ENCODE peak calls at places on chromosomes 7 and 10, in six cellular contexts. One of them, this sample, is unnamed.

GRCh38 chr7:5567810-5568209 is 144.2 kb upstream of the TNRC18 start:
- DNase-seq in SW 1271: no peak
- DNase-seq in WTC11: no peak
- DNase-seq in GM03348: no peak
- DNase-seq in nephron progenitor cell: no peak
- DNase-seq in amniotic stem cell: no peak
- DNase-seq in this sample: no peak

GRCh38 chr7:155423337-155424285 is 34.3 kb upstream of the EN2 start:
- DNase-seq in SW 1271: no peak
- DNase-seq in WTC11: no peak
- DNase-seq in GM03348: no peak
- DNase-seq in nephron progenitor cell: no peak
- DNase-seq in amniotic stem cell: no peak
- DNase-seq in this sample: no peak

GRCh38 chr10:89163265-89163995 is 43.7 kb downstream of the CH25H start:
- DNase-seq in SW 1271: no peak
- DNase-seq in WTC11: no peak
- DNase-seq in GM03348: peak
- DNase-seq in nephron progenitor cell: no peak
- DNase-seq in amniotic stem cell: no peak
- DNase-seq in this sample: no peak

GRCh38 chr10:129233351-129234148 is 233.5 kb upstream of the MGMT start:
- DNase-seq in SW 1271: no peak
- DNase-seq in WTC11: no peak
- DNase-seq in GM03348: no peak
- DNase-seq in nephron progenitor cell: no peak
- DNase-seq in amniotic stem cell: no peak
- DNase-seq in this sample: no peak

GRCh38 chr7:78924581-78924980 is 528.9 kb downstream of the MAGI2 start:
- DNase-seq in SW 1271: peak
- DNase-seq in WTC11: no peak
- DNase-seq in GM03348: peak
- DNase-seq in nephron progenitor cell: no peak
- DNase-seq in amniotic stem cell: peak
- DNase-seq in this sample: no peak

GRCh38 chr10:62681211-62681940 is 123.1 kb upstream of the ADO start:
- DNase-seq in SW 1271: no peak
- DNase-seq in WTC11: peak
- DNase-seq in GM03348: no peak
- DNase-seq in nephron progenitor cell: no peak
- DNase-seq in amniotic stem cell: no peak
- DNase-seq in this sample: no peak

GRCh38 chr7:16637279-16637795 is 8.2 kb downstream of the ANKMY2 start:
- DNase-seq in SW 1271: no peak
- DNase-seq in WTC11: no peak
- DNase-seq in GM03348: no peak
- DNase-seq in nephron progenitor cell: no peak
- DNase-seq in amniotic stem cell: no peak
- DNase-seq in this sample: no peak

GRCh38 chr7:116630932-116631449 is 41.0 kb upstream of the MET start:
- DNase-seq in SW 1271: no peak
- DNase-seq in WTC11: no peak
- DNase-seq in GM03348: peak
- DNase-seq in nephron progenitor cell: peak
- DNase-seq in amniotic stem cell: no peak
- DNase-seq in this sample: peak

GRCh38 chr7:39838326-39838725 is 111.7 kb upstream of the CDK13 start:
- DNase-seq in SW 1271: peak
- DNase-seq in WTC11: no peak
- DNase-seq in GM03348: no peak
- DNase-seq in nephron progenitor cell: no peak
- DNase-seq in amniotic stem cell: no peak
- DNase-seq in this sample: peak

GRCh38 chr10:30357075-30357801 is 8.2 kb upstream of the MTPAP start:
- DNase-seq in SW 1271: no peak
- DNase-seq in WTC11: no peak
- DNase-seq in GM03348: no peak
- DNase-seq in nephron progenitor cell: no peak
- DNase-seq in amniotic stem cell: no peak
- DNase-seq in this sample: no peak

GRCh38 chr7:28315565-28316420 is 96.5 kb upstream of the CREB5 start:
- DNase-seq in SW 1271: no peak
- DNase-seq in WTC11: no peak
- DNase-seq in GM03348: peak
- DNase-seq in nephron progenitor cell: peak
- DNase-seq in amniotic stem cell: no peak
- DNase-seq in this sample: no peak

GRCh38 chr10:422232-422631 is 267.2 kb downstream of the DIP2C start:
- DNase-seq in SW 1271: no peak
- DNase-seq in WTC11: no peak
- DNase-seq in GM03348: no peak
- DNase-seq in nephron progenitor cell: no peak
- DNase-seq in amniotic stem cell: no peak
- DNase-seq in this sample: no peak

GRCh38 chr10:387949-388660 is 252.8 kb downstream of the ZMYND11 start:
- DNase-seq in SW 1271: no peak
- DNase-seq in WTC11: no peak
- DNase-seq in GM03348: no peak
- DNase-seq in nephron progenitor cell: no peak
- DNase-seq in amniotic stem cell: no peak
- DNase-seq in this sample: no peak

This sample was measured in heart right ventricle.